ENCODE peak calls at places on chromosomes 6 and 20, in seven cellular contexts. One of them, this sample, is unnamed.

GRCh38 chr6:24607310-24607709 is 38.7 kb downstream of the KIAA0319 start:
- DNase-seq in uterus: no peak
- DNase-seq in adrenal gland: no peak
- DNase-seq in small intestine: no peak
- DNase-seq in psoas muscle: no peak
- DNase-seq in heart left ventricle: no peak
- DNase-seq in ovary: no peak
- DNase-seq in this sample: no peak

GRCh38 chr6:159257846-159258245 is 88.6 kb downstream of the FNDC1 start:
- DNase-seq in uterus: no peak
- DNase-seq in ovary: no peak
- DNase-seq in psoas muscle: no peak
- DNase-seq in small intestine: no peak
- DNase-seq in heart left ventricle: no peak
- DNase-seq in adrenal gland: no peak
- DNase-seq in this sample: no peak

GRCh38 chr20:4014031-4014474 is 1.3 kb downstream of the RNF24 start:
- DNase-seq in adrenal gland: peak
- DNase-seq in psoas muscle: no peak
- DNase-seq in small intestine: peak
- DNase-seq in heart left ventricle: no peak
- DNase-seq in uterus: peak
- DNase-seq in ovary: no peak
- DNase-seq in this sample: peak

GRCh38 chr20:20695250-20695816 is 17.1 kb downstream of the RALGAPA2 start:
- DNase-seq in psoas muscle: no peak
- DNase-seq in small intestine: no peak
- DNase-seq in adrenal gland: no peak
- DNase-seq in uterus: no peak
- DNase-seq in ovary: no peak
- DNase-seq in heart left ventricle: no peak
- DNase-seq in this sample: no peak

GRCh38 chr6:111810321-111811235 is 62.7 kb downstream of the FYN start:
- DNase-seq in ovary: no peak
- DNase-seq in small intestine: no peak
- DNase-seq in heart left ventricle: no peak
- DNase-seq in adrenal gland: no peak
- DNase-seq in uterus: no peak
- DNase-seq in psoas muscle: no peak
- DNase-seq in this sample: no peak

GRCh38 chr20:38304845-38305447 is 990 bp downstream of the BPI start:
- DNase-seq in uterus: no peak
- DNase-seq in heart left ventricle: peak
- DNase-seq in ovary: no peak
- DNase-seq in psoas muscle: peak
- DNase-seq in small intestine: peak
- DNase-seq in adrenal gland: peak
- DNase-seq in this sample: peak

GRCh38 chr6:64012351-64013060 is 376.9 kb downstream of the PHF3 start:
- DNase-seq in adrenal gland: no peak
- DNase-seq in heart left ventricle: no peak
- DNase-seq in uterus: no peak
- DNase-seq in psoas muscle: no peak
- DNase-seq in ovary: no peak
- DNase-seq in small intestine: no peak
- DNase-seq in this sample: no peak

GRCh38 chr6:12371641-12372146 is 81.5 kb downstream of the EDN1 start:
- DNase-seq in psoas muscle: no peak
- DNase-seq in uterus: no peak
- DNase-seq in small intestine: peak
- DNase-seq in ovary: no peak
- DNase-seq in adrenal gland: no peak
- DNase-seq in heart left ventricle: no peak
- DNase-seq in this sample: no peak

GRCh38 chr6:93447874-93448273 is 28.5 kb upstream of the EPHA7 start:
- DNase-seq in adrenal gland: no peak
- DNase-seq in uterus: no peak
- DNase-seq in heart left ventricle: no peak
- DNase-seq in small intestine: no peak
- DNase-seq in ovary: no peak
- DNase-seq in psoas muscle: no peak
- DNase-seq in this sample: no peak

GRCh38 chr20:52105573-52106422 is 85.8 kb downstream of the ZFP64 start:
- DNase-seq in heart left ventricle: no peak
- DNase-seq in psoas muscle: no peak
- DNase-seq in uterus: no peak
- DNase-seq in adrenal gland: no peak
- DNase-seq in ovary: no peak
- DNase-seq in small intestine: no peak
- DNase-seq in this sample: no peak
- H3K4me3 ChIP-seq in heart left ventricle: peak
- H3K4me3 ChIP-seq in psoas muscle: peak
- H3K4me3 ChIP-seq in uterus: no peak
- H3K4me3 ChIP-seq in adrenal gland: no peak
- H3K4me3 ChIP-seq in ovary: no peak
- H3K4me3 ChIP-seq in small intestine: no peak
- H3K4me3 ChIP-seq in this sample: no peak

DNA sequence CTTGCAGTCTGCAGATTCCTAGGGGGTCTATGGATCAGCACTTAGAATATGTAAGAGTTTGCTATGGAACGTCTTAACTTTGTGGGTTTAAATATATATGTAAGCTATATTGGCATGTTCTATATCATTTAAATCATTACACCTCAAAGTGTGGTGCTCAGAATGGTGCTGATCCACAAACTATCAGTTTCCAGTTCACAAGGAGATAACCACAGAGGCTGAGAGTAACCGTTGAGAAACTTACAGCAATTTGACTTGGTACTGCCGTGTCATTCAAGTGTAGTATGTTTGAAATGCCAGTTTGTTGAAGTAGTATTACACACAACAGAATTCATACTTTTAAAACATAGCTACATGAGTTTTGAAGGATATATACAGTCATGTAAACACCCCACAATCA is 279.7 kb downstream of the FARS2 start:
- DNase-seq in adrenal gland: no peak
- DNase-seq in psoas muscle: no peak
- DNase-seq in small intestine: no peak
- DNase-seq in ovary: no peak
- DNase-seq in heart left ventricle: no peak
- DNase-seq in uterus: no peak
- DNase-seq in this sample: no peak
- H3K27ac ChIP-seq in adrenal gland: no peak
- H3K27ac ChIP-seq in psoas muscle: no peak
- H3K27ac ChIP-seq in small intestine: no peak
- H3K27ac ChIP-seq in ovary: no peak
- H3K27ac ChIP-seq in heart left ventricle: no peak
- H3K27ac ChIP-seq in uterus: no peak
- H3K27ac ChIP-seq in this sample: no peak

GRCh38 chr6:10315034-10315433 is 99.8 kb downstream of the TFAP2A start:
- DNase-seq in adrenal gland: no peak
- DNase-seq in heart left ventricle: no peak
- DNase-seq in ovary: no peak
- DNase-seq in uterus: no peak
- DNase-seq in psoas muscle: no peak
- DNase-seq in small intestine: no peak
- DNase-seq in this sample: no peak
- H3K4me3 ChIP-seq in adrenal gland: no peak
- H3K4me3 ChIP-seq in heart left ventricle: no peak
- H3K4me3 ChIP-seq in ovary: no peak
- H3K4me3 ChIP-seq in uterus: no peak
- H3K4me3 ChIP-seq in psoas muscle: no peak
- H3K4me3 ChIP-seq in small intestine: no peak
- H3K4me3 ChIP-seq in this sample: no peak

DNA sequence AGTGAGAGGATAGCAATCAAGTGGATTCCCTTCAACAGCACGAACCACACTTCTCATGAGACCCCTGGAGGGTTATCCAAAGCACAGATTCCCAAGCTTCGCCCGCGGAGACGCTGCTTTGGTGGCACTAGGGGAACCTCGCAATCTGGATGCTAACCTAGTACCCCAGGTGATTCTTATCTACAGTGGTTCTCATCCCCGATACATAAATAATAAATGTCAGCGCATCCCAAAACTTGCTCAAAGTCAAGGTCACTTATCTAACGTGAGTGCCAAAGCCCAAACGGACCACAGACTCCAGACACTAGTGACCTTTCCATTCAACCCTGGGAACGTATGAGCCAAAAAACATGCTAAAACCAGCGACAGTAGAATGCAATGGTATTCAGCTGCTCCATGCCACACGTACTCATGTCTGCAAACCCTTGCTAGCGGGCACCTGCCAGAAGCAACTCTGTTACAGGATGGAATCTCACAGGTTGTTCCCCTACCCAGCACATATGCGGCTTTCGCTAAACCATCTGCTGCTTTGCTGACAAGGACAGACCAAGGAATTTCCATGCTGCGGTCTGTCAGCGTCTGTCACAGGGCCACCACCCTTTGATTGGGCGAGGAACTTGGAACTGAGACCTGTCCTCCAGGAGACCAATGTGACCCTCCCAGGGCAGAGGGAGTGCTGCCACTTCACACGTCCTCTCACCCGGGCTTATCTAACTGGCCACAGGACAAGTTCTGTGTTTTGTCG is 16.8 kb downstream of the MYLK4 start:
- DNase-seq in psoas muscle: peak
- DNase-seq in adrenal gland: no peak
- DNase-seq in uterus: no peak
- DNase-seq in heart left ventricle: peak
- DNase-seq in ovary: no peak
- DNase-seq in small intestine: no peak
- DNase-seq in this sample: no peak
- H3K27ac ChIP-seq in psoas muscle: peak
- H3K27ac ChIP-seq in adrenal gland: no peak
- H3K27ac ChIP-seq in uterus: no peak
- H3K27ac ChIP-seq in heart left ventricle: peak
- H3K27ac ChIP-seq in ovary: no peak
- H3K27ac ChIP-seq in small intestine: no peak
- H3K27ac ChIP-seq in this sample: peak

DNA sequence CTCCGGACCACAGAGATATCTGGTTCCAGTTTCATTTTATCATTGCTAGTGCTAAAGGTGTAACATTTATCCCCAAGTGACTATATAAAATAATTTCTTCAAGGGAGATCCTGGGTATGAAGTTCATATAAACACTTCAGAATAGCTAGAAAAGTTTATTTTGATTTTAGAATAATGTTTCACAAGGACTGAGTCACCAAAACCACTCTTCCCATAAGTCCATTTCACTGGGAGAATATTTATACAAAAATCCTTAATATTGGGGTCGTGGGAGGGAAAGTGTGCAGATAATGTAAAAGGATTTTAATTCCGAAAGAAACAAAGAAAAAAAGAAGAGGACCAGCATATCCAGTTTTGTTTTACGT is 128.1 kb downstream of the ISM1 start:
- DNase-seq in uterus: no peak
- DNase-seq in adrenal gland: no peak
- DNase-seq in heart left ventricle: no peak
- DNase-seq in psoas muscle: no peak
- DNase-seq in ovary: no peak
- DNase-seq in small intestine: no peak
- DNase-seq in this sample: no peak
- H3K4me3 ChIP-seq in uterus: no peak
- H3K4me3 ChIP-seq in adrenal gland: no peak
- H3K4me3 ChIP-seq in heart left ventricle: no peak
- H3K4me3 ChIP-seq in psoas muscle: no peak
- H3K4me3 ChIP-seq in ovary: no peak
- H3K4me3 ChIP-seq in small intestine: no peak
- H3K4me3 ChIP-seq in this sample: no peak

DNA sequence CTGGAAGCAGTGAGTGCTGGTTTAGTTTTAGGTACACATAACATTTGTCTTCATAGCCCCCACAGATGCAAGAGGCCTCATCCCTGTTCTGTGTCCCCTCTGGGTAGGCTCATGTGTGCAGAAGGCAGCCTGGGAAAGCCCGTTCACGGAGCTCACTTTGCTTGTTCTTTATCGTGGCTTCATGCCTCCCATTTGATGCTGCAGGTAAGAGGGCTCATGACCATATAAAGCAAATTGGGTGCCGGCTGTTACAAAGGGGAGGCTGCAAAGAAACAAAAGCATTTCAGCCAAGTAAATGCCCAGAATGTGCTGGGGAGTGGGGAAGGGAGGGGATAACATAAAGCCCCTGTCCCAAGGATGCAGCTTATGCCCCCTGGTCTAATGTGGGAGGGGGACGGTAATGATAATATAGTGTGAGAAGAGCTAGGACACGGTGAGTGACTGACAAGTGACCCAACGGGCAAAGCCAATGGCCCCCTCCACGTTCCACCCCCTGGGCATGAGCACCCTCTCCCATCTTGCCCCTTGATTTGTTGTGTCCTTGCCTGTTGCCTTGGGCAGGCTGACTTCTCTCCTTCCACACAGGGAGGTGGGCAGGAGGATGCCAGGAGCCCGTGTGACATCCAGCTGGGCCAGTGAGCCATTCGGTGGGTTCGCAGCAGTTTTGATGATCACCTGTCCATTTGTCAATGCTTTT is 138.0 kb downstream of the FOXO3 start:
- DNase-seq in adrenal gland: no peak
- DNase-seq in heart left ventricle: no peak
- DNase-seq in ovary: no peak
- DNase-seq in small intestine: no peak
- DNase-seq in uterus: no peak
- DNase-seq in psoas muscle: no peak
- DNase-seq in this sample: no peak
- H3K27ac ChIP-seq in adrenal gland: no peak
- H3K27ac ChIP-seq in heart left ventricle: peak
- H3K27ac ChIP-seq in ovary: no peak
- H3K27ac ChIP-seq in small intestine: no peak
- H3K27ac ChIP-seq in uterus: peak
- H3K27ac ChIP-seq in psoas muscle: no peak
- H3K27ac ChIP-seq in this sample: no peak

GRCh38 chr20:9319687-9320384 is 194.6 kb upstream of the LAMP5 start:
- DNase-seq in psoas muscle: no peak
- DNase-seq in ovary: no peak
- DNase-seq in heart left ventricle: no peak
- DNase-seq in adrenal gland: no peak
- DNase-seq in uterus: no peak
- DNase-seq in small intestine: peak
- DNase-seq in this sample: no peak

GRCh38 chr20:9329356-9330092 is 184.9 kb upstream of the LAMP5 start:
- DNase-seq in uterus: no peak
- DNase-seq in heart left ventricle: no peak
- DNase-seq in small intestine: no peak
- DNase-seq in psoas muscle: no peak
- DNase-seq in ovary: no peak
- DNase-seq in adrenal gland: no peak
- DNase-seq in this sample: no peak

GRCh38 chr20:9323622-9324021 is 190.8 kb upstream of the LAMP5 start:
- DNase-seq in small intestine: no peak
- DNase-seq in adrenal gland: no peak
- DNase-seq in psoas muscle: no peak
- DNase-seq in heart left ventricle: no peak
- DNase-seq in ovary: no peak
- DNase-seq in uterus: no peak
- DNase-seq in this sample: no peak
- H3K4me3 ChIP-seq in small intestine: no peak
- H3K4me3 ChIP-seq in adrenal gland: no peak
- H3K4me3 ChIP-seq in psoas muscle: no peak
- H3K4me3 ChIP-seq in heart left ventricle: no peak
- H3K4me3 ChIP-seq in ovary: no peak
- H3K4me3 ChIP-seq in uterus: no peak
- H3K4me3 ChIP-seq in this sample: no peak